ENCODE peak calls at places on chromosomes 13 and 19, in nine cellular contexts. One of them, this sample, is unnamed.

GRCh38 chr13:27964741-27965323 is 4.3 kb downstream of the CDX2 start:
- DNase-seq in germinal center: no peak
- DNase-seq in SK-N-SH: peak; percentile 15
- DNase-seq in EL: no peak
- DNase-seq in COR-L47: no peak
- DNase-seq in ACHN: no peak
- DNase-seq in stimulated activated CD8-positive, alpha-beta memory T cell treated with anti-CD3 and anti-CD28 coated beads, Interleukin-15, amount 100 ng/mL, for 4 hours: no peak
- DNase-seq in left colon: no peak
- DNase-seq in GM03348: no peak
- DNase-seq in this sample: no peak

GRCh38 chr13:80374453-80374852 is 33.5 kb upstream of the SPRY2 start:
- DNase-seq in germinal center: no peak
- DNase-seq in SK-N-SH: no peak
- DNase-seq in EL: no peak
- DNase-seq in COR-L47: no peak
- DNase-seq in ACHN: no peak
- DNase-seq in stimulated activated CD8-positive, alpha-beta memory T cell treated with anti-CD3 and anti-CD28 coated beads, Interleukin-15, amount 100 ng/mL, for 4 hours: no peak
- DNase-seq in left colon: peak; percentile 32
- DNase-seq in GM03348: no peak
- DNase-seq in this sample: no peak

GRCh38 chr13:100357764-100358163 is 230.8 kb downstream of the GGACT start:
- DNase-seq in germinal center: no peak
- DNase-seq in SK-N-SH: no peak
- DNase-seq in EL: no peak
- DNase-seq in COR-L47: no peak
- DNase-seq in ACHN: no peak
- DNase-seq in stimulated activated CD8-positive, alpha-beta memory T cell treated with anti-CD3 and anti-CD28 coated beads, Interleukin-15, amount 100 ng/mL, for 4 hours: no peak
- DNase-seq in left colon: no peak
- DNase-seq in GM03348: no peak
- DNase-seq in this sample: no peak

GRCh38 chr13:52921194-52921593 is 72.8 kb upstream of the PCDH8 start:
- DNase-seq in germinal center: peak; percentile 62
- DNase-seq in SK-N-SH: no peak
- DNase-seq in EL: no peak
- DNase-seq in COR-L47: no peak
- DNase-seq in ACHN: no peak
- DNase-seq in stimulated activated CD8-positive, alpha-beta memory T cell treated with anti-CD3 and anti-CD28 coated beads, Interleukin-15, amount 100 ng/mL, for 4 hours: no peak
- DNase-seq in left colon: no peak
- DNase-seq in GM03348: no peak
- DNase-seq in this sample: peak; percentile 92

GRCh38 chr19:39848392-39848791 is 2.2 kb upstream of the FBL start:
- DNase-seq in germinal center: no peak
- DNase-seq in SK-N-SH: no peak
- DNase-seq in EL: no peak
- DNase-seq in COR-L47: no peak
- DNase-seq in ACHN: no peak
- DNase-seq in stimulated activated CD8-positive, alpha-beta memory T cell treated with anti-CD3 and anti-CD28 coated beads, Interleukin-15, amount 100 ng/mL, for 4 hours: no peak
- DNase-seq in left colon: no peak
- DNase-seq in GM03348: no peak
- DNase-seq in this sample: no peak

GRCh38 chr13:52128714-52129700 is at the start of gene NEK5:
- DNase-seq in germinal center: peak; percentile 72
- DNase-seq in SK-N-SH: peak; percentile 90
- DNase-seq in EL: peak; percentile 53
- DNase-seq in COR-L47: peak; percentile 51
- DNase-seq in ACHN: peak; percentile 62
- DNase-seq in stimulated activated CD8-positive, alpha-beta memory T cell treated with anti-CD3 and anti-CD28 coated beads, Interleukin-15, amount 100 ng/mL, for 4 hours: peak; percentile 3
- DNase-seq in left colon: peak; percentile 50
- DNase-seq in GM03348: peak; percentile 92
- DNase-seq in this sample: peak; percentile 49

GRCh38 chr19:49431330-49431749 is 6.2 kb downstream of the GFY start:
- DNase-seq in germinal center: peak; percentile 69
- DNase-seq in SK-N-SH: peak; percentile 80
- DNase-seq in EL: no peak
- DNase-seq in COR-L47: no peak
- DNase-seq in ACHN: no peak
- DNase-seq in stimulated activated CD8-positive, alpha-beta memory T cell treated with anti-CD3 and anti-CD28 coated beads, Interleukin-15, amount 100 ng/mL, for 4 hours: no peak
- DNase-seq in left colon: no peak
- DNase-seq in GM03348: no peak
- DNase-seq in this sample: peak; percentile 87

GRCh38 chr19:18795540-18795939 is 4.4 kb upstream of the COMP start:
- DNase-seq in germinal center: no peak
- DNase-seq in SK-N-SH: peak; percentile 82
- DNase-seq in EL: no peak
- DNase-seq in COR-L47: no peak
- DNase-seq in ACHN: no peak
- DNase-seq in stimulated activated CD8-positive, alpha-beta memory T cell treated with anti-CD3 and anti-CD28 coated beads, Interleukin-15, amount 100 ng/mL, for 4 hours: no peak
- DNase-seq in left colon: no peak
- DNase-seq in GM03348: peak; percentile 88
- DNase-seq in this sample: no peak

GRCh38 chr13:83229574-83230300 is 652.5 kb downstream of the SLITRK1 start:
- DNase-seq in germinal center: no peak
- DNase-seq in SK-N-SH: no peak
- DNase-seq in EL: no peak
- DNase-seq in COR-L47: no peak
- DNase-seq in ACHN: no peak
- DNase-seq in stimulated activated CD8-positive, alpha-beta memory T cell treated with anti-CD3 and anti-CD28 coated beads, Interleukin-15, amount 100 ng/mL, for 4 hours: no peak
- DNase-seq in left colon: no peak
- DNase-seq in GM03348: no peak
- DNase-seq in this sample: no peak

GRCh38 chr19:31095100-31095804 is 254.0 kb downstream of the TSHZ3 start:
- DNase-seq in germinal center: no peak
- DNase-seq in SK-N-SH: no peak
- DNase-seq in EL: no peak
- DNase-seq in COR-L47: no peak
- DNase-seq in ACHN: no peak
- DNase-seq in stimulated activated CD8-positive, alpha-beta memory T cell treated with anti-CD3 and anti-CD28 coated beads, Interleukin-15, amount 100 ng/mL, for 4 hours: no peak
- DNase-seq in left colon: no peak
- DNase-seq in GM03348: no peak
- DNase-seq in this sample: no peak

GRCh38 chr19:19334063-19334988 is 13.7 kb downstream of the MAU2 start:
- DNase-seq in germinal center: no peak
- DNase-seq in SK-N-SH: no peak
- DNase-seq in EL: no peak
- DNase-seq in COR-L47: no peak
- DNase-seq in ACHN: no peak
- DNase-seq in stimulated activated CD8-positive, alpha-beta memory T cell treated with anti-CD3 and anti-CD28 coated beads, Interleukin-15, amount 100 ng/mL, for 4 hours: no peak
- DNase-seq in left colon: no peak
- DNase-seq in GM03348: no peak
- DNase-seq in this sample: no peak

GRCh38 chr13:21749410-21749809 is 78.5 kb downstream of the FGF9 start:
- DNase-seq in germinal center: no peak
- DNase-seq in SK-N-SH: no peak
- DNase-seq in EL: peak; percentile 24
- DNase-seq in COR-L47: no peak
- DNase-seq in ACHN: no peak
- DNase-seq in stimulated activated CD8-positive, alpha-beta memory T cell treated with anti-CD3 and anti-CD28 coated beads, Interleukin-15, amount 100 ng/mL, for 4 hours: no peak
- DNase-seq in left colon: no peak
- DNase-seq in GM03348: no peak
- DNase-seq in this sample: no peak

GRCh38 chr13:66835040-66835628 is 395.0 kb downstream of the PCDH9 start:
- DNase-seq in germinal center: no peak
- DNase-seq in SK-N-SH: peak; percentile 66
- DNase-seq in EL: no peak
- DNase-seq in COR-L47: peak; percentile 99
- DNase-seq in ACHN: no peak
- DNase-seq in stimulated activated CD8-positive, alpha-beta memory T cell treated with anti-CD3 and anti-CD28 coated beads, Interleukin-15, amount 100 ng/mL, for 4 hours: no peak
- DNase-seq in left colon: no peak
- DNase-seq in GM03348: no peak
- DNase-seq in this sample: no peak

GRCh38 chr19:15733895-15734294 is 3.9 kb upstream of the OR10H3 start:
- DNase-seq in germinal center: no peak
- DNase-seq in SK-N-SH: no peak
- DNase-seq in EL: no peak
- DNase-seq in COR-L47: no peak
- DNase-seq in ACHN: no peak
- DNase-seq in stimulated activated CD8-positive, alpha-beta memory T cell treated with anti-CD3 and anti-CD28 coated beads, Interleukin-15, amount 100 ng/mL, for 4 hours: no peak
- DNase-seq in left colon: no peak
- DNase-seq in GM03348: no peak
- DNase-seq in this sample: no peak

GRCh38 chr13:112637017-112637801 is 49.3 kb upstream of the TUBGCP3 start:
- DNase-seq in germinal center: no peak
- DNase-seq in SK-N-SH: no peak
- DNase-seq in EL: no peak
- DNase-seq in COR-L47: no peak
- DNase-seq in ACHN: no peak
- DNase-seq in stimulated activated CD8-positive, alpha-beta memory T cell treated with anti-CD3 and anti-CD28 coated beads, Interleukin-15, amount 100 ng/mL, for 4 hours: no peak
- DNase-seq in left colon: no peak
- DNase-seq in GM03348: no peak
- DNase-seq in this sample: no peak

GRCh38 chr13:25085125-25085742 is 10.7 kb upstream of the PABPC3 start:
- DNase-seq in germinal center: peak; percentile 28
- DNase-seq in SK-N-SH: peak; percentile 51
- DNase-seq in EL: peak; percentile 26
- DNase-seq in COR-L47: peak; percentile 60
- DNase-seq in ACHN: peak; percentile 56
- DNase-seq in stimulated activated CD8-positive, alpha-beta memory T cell treated with anti-CD3 and anti-CD28 coated beads, Interleukin-15, amount 100 ng/mL, for 4 hours: no peak
- DNase-seq in left colon: no peak
- DNase-seq in GM03348: peak; percentile 48
- DNase-seq in this sample: peak; percentile 77